ENCODE peak calls at places on chromosome 11, in eight cellular contexts. One of them, this sample, is unnamed. For H3K4me1, the result is how much of the 10 kb centered on the place peaks cover.

GRCh38 chr11:119671048-119671447 is 58.0 kb downstream of the NECTIN1 start:
- DNase-seq in fibroblast of lung: peak
- DNase-seq in A673: no peak
- DNase-seq in kidney: peak
- DNase-seq in BE2C: peak
- DNase-seq in endodermal cell: no peak
- DNase-seq in mesendoderm: no peak
- DNase-seq in lower lobe of right lung: no peak
- DNase-seq in this sample: no peak

GRCh38 chr11:70409437-70409836 is 11.1 kb downstream of the CTTN start:
- DNase-seq in BE2C: no peak
- DNase-seq in fibroblast of lung: no peak
- DNase-seq in kidney: no peak
- DNase-seq in A673: no peak
- DNase-seq in lower lobe of right lung: no peak
- DNase-seq in mesendoderm: no peak
- DNase-seq in endodermal cell: no peak
- DNase-seq in this sample: no peak

GRCh38 chr11:8906629-8907028 is 4.4 kb upstream of the AKIP1 start:
- DNase-seq in endodermal cell: no peak
- DNase-seq in A673: peak
- DNase-seq in BE2C: no peak
- DNase-seq in lower lobe of right lung: no peak
- DNase-seq in mesendoderm: no peak
- DNase-seq in fibroblast of lung: peak
- DNase-seq in kidney: no peak
- DNase-seq in this sample: no peak

GRCh38 chr11:131217313-131218297 is 152.8 kb upstream of the NTM start:
- DNase-seq in kidney: no peak
- DNase-seq in lower lobe of right lung: no peak
- DNase-seq in BE2C: no peak
- DNase-seq in A673: no peak
- DNase-seq in mesendoderm: peak
- DNase-seq in fibroblast of lung: peak
- DNase-seq in endodermal cell: peak
- DNase-seq in this sample: no peak

GRCh38 chr11:111912535-111912934 is at the start of gene HSPB2:
- DNase-seq in mesendoderm: no peak
- DNase-seq in kidney: peak
- DNase-seq in BE2C: no peak
- DNase-seq in lower lobe of right lung: no peak
- DNase-seq in fibroblast of lung: no peak
- DNase-seq in endodermal cell: no peak
- DNase-seq in A673: no peak
- DNase-seq in this sample: no peak

GRCh38 chr11:10902756-10903155 is 44.9 kb upstream of the ZBED5 start:
- DNase-seq in fibroblast of lung: no peak
- DNase-seq in lower lobe of right lung: no peak
- DNase-seq in A673: no peak
- DNase-seq in BE2C: no peak
- DNase-seq in kidney: no peak
- DNase-seq in mesendoderm: no peak
- DNase-seq in endodermal cell: no peak
- DNase-seq in this sample: no peak

GRCh38 chr11:134024420-134025085 is 44.3 kb upstream of the JAM3 start:
- DNase-seq in A673: no peak
- DNase-seq in BE2C: no peak
- DNase-seq in lower lobe of right lung: no peak
- DNase-seq in mesendoderm: no peak
- DNase-seq in fibroblast of lung: no peak
- DNase-seq in kidney: no peak
- DNase-seq in endodermal cell: no peak
- DNase-seq in this sample: no peak

GRCh38 chr11:66970371-66970807 is 4.7 kb upstream of the C11orf86 start:
- DNase-seq in endodermal cell: no peak
- DNase-seq in kidney: no peak
- DNase-seq in mesendoderm: no peak
- DNase-seq in BE2C: no peak
- DNase-seq in fibroblast of lung: no peak
- DNase-seq in lower lobe of right lung: no peak
- DNase-seq in A673: no peak
- DNase-seq in this sample: no peak

GRCh38 chr11:116234989-116235567 is 537.7 kb downstream of the BUD13 start:
- DNase-seq in lower lobe of right lung: no peak
- DNase-seq in BE2C: no peak
- DNase-seq in fibroblast of lung: no peak
- DNase-seq in A673: no peak
- DNase-seq in kidney: no peak
- DNase-seq in mesendoderm: peak
- DNase-seq in endodermal cell: peak
- DNase-seq in this sample: no peak

GRCh38 chr11:43547411-43547718 is 133.2 kb upstream of the HSD17B12 start:
- DNase-seq in fibroblast of lung: no peak
- DNase-seq in A673: no peak
- DNase-seq in BE2C: no peak
- DNase-seq in endodermal cell: no peak
- DNase-seq in kidney: peak
- DNase-seq in lower lobe of right lung: no peak
- DNase-seq in mesendoderm: no peak
- DNase-seq in this sample: no peak

GRCh38 chr11:129146196-129146595 is 45.9 kb downstream of the ARHGAP32 start:
- DNase-seq in endodermal cell: no peak
- DNase-seq in fibroblast of lung: peak
- DNase-seq in A673: peak
- DNase-seq in kidney: no peak
- DNase-seq in mesendoderm: no peak
- DNase-seq in lower lobe of right lung: no peak
- DNase-seq in BE2C: no peak
- DNase-seq in this sample: no peak

GRCh38 chr11:27120211-27120610 is 79.6 kb downstream of the BBOX1 start:
- DNase-seq in lower lobe of right lung: no peak
- DNase-seq in mesendoderm: no peak
- DNase-seq in kidney: no peak
- DNase-seq in BE2C: no peak
- DNase-seq in fibroblast of lung: peak
- DNase-seq in endodermal cell: no peak
- DNase-seq in A673: no peak
- DNase-seq in this sample: no peak

GRCh38 chr11:117461396-117462182 is 133.9 kb downstream of the CEP164 start:
- DNase-seq in mesendoderm: no peak
- DNase-seq in A673: no peak
- DNase-seq in kidney: no peak
- DNase-seq in lower lobe of right lung: no peak
- DNase-seq in BE2C: no peak
- DNase-seq in endodermal cell: no peak
- DNase-seq in fibroblast of lung: no peak
- DNase-seq in this sample: no peak

GRCh38 chr11:47552581-47553416 is at the start of gene CELF1:
- DNase-seq in A673: peak
- DNase-seq in mesendoderm: peak
- DNase-seq in BE2C: peak
- DNase-seq in endodermal cell: peak
- DNase-seq in fibroblast of lung: peak
- DNase-seq in lower lobe of right lung: peak
- DNase-seq in kidney: peak
- DNase-seq in this sample: peak

GRCh38 chr11:57146301-57146700 is 35.5 kb upstream of the LRRC55 start:
- DNase-seq in fibroblast of lung: no peak
- DNase-seq in A673: no peak
- DNase-seq in kidney: no peak
- DNase-seq in BE2C: no peak
- DNase-seq in endodermal cell: no peak
- DNase-seq in mesendoderm: no peak
- DNase-seq in lower lobe of right lung: no peak
- DNase-seq in this sample: no peak

DNA sequence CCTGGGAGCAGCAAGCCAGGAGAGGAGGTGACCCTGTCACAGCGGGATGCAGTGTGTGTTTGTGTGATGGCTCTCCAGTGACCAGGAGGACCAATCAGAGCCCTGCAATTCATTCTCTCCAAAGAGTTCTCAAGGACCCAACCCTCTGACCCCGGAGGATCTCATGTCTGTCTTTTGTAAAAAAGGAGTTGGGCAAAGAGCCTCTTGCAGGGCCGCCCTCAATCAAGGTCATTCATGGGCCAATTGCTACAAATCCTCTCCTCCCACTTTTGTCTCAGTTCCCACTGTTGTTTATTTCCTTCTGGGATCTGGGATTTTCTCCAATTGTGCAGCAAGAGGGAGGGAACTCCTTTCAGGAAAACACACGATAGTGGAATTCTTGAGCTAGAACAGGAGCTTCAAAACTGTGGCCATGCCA is 4.0 kb downstream of the TECTA start:
- DNase-seq in endodermal cell: no peak
- DNase-seq in mesendoderm: no peak
- DNase-seq in kidney: no peak
- DNase-seq in lower lobe of right lung: no peak
- DNase-seq in fibroblast of lung: peak
- DNase-seq in A673: no peak
- DNase-seq in BE2C: no peak
- DNase-seq in this sample: no peak
- H3K4me1 ChIP-seq in endodermal cell: under half
- H3K4me1 ChIP-seq in mesendoderm: under half
- H3K4me1 ChIP-seq in kidney: under half
- H3K4me1 ChIP-seq in lower lobe of right lung: under half
- H3K4me1 ChIP-seq in fibroblast of lung: under half
- H3K4me1 ChIP-seq in A673: under half
- H3K4me1 ChIP-seq in BE2C: under half
- H3K4me1 ChIP-seq in this sample: under half

DNA sequence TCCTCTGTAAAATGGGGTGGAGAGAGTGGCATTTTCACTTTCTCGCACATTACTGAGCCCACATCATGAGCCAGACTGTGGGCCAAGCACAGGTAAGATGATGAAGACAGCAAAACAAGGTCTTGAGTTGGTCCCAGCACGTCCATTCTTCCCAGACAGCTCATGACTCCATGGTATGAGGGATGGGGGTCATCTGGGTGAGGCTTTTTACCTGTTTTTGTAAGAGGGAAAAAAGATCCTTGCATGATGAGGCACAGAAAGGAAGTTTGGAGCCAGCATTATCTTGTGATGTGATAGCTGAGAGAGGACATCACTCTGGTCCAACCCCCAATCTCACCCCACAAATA is 12.8 kb downstream of the LRRC32 start:
- DNase-seq in mesendoderm: no peak
- DNase-seq in A673: no peak
- DNase-seq in lower lobe of right lung: no peak
- DNase-seq in fibroblast of lung: no peak
- DNase-seq in BE2C: no peak
- DNase-seq in kidney: no peak
- DNase-seq in endodermal cell: peak
- DNase-seq in this sample: no peak
- H3K4me1 ChIP-seq in mesendoderm: under half
- H3K4me1 ChIP-seq in A673: under half
- H3K4me1 ChIP-seq in lower lobe of right lung: under half
- H3K4me1 ChIP-seq in fibroblast of lung: under half
- H3K4me1 ChIP-seq in BE2C: under half
- H3K4me1 ChIP-seq in kidney: under half
- H3K4me1 ChIP-seq in endodermal cell: under half
- H3K4me1 ChIP-seq in this sample: half or more

GRCh38 chr11:123457187-123457770 is 27.2 kb downstream of the GRAMD1B start:
- DNase-seq in A673: no peak
- DNase-seq in endodermal cell: no peak
- DNase-seq in BE2C: no peak
- DNase-seq in fibroblast of lung: no peak
- DNase-seq in mesendoderm: no peak
- DNase-seq in lower lobe of right lung: peak
- DNase-seq in kidney: no peak
- DNase-seq in this sample: no peak

GRCh38 chr11:123451183-123451907 is 21.3 kb downstream of the GRAMD1B start:
- DNase-seq in fibroblast of lung: no peak
- DNase-seq in endodermal cell: no peak
- DNase-seq in lower lobe of right lung: no peak
- DNase-seq in BE2C: no peak
- DNase-seq in A673: peak
- DNase-seq in mesendoderm: no peak
- DNase-seq in kidney: no peak
- DNase-seq in this sample: no peak

GRCh38 chr11:123454060-123454651 is 24.1 kb downstream of the GRAMD1B start:
- DNase-seq in kidney: no peak
- DNase-seq in lower lobe of right lung: no peak
- DNase-seq in endodermal cell: no peak
- DNase-seq in BE2C: peak
- DNase-seq in mesendoderm: peak
- DNase-seq in A673: no peak
- DNase-seq in fibroblast of lung: no peak
- DNase-seq in this sample: no peak

GRCh38 chr11:123452799-123453198 is 22.7 kb downstream of the GRAMD1B start:
- DNase-seq in endodermal cell: no peak
- DNase-seq in lower lobe of right lung: no peak
- DNase-seq in BE2C: no peak
- DNase-seq in kidney: no peak
- DNase-seq in fibroblast of lung: no peak
- DNase-seq in mesendoderm: no peak
- DNase-seq in A673: no peak
- DNase-seq in this sample: no peak

GRCh38 chr11:123454796-123455195 is 24.7 kb downstream of the GRAMD1B start:
- DNase-seq in fibroblast of lung: no peak
- DNase-seq in endodermal cell: no peak
- DNase-seq in mesendoderm: no peak
- DNase-seq in kidney: no peak
- DNase-seq in lower lobe of right lung: no peak
- DNase-seq in BE2C: no peak
- DNase-seq in A673: no peak
- DNase-seq in this sample: no peak
- H3K4me1 ChIP-seq in fibroblast of lung: under half
- H3K4me1 ChIP-seq in endodermal cell: under half
- H3K4me1 ChIP-seq in mesendoderm: under half
- H3K4me1 ChIP-seq in kidney: under half
- H3K4me1 ChIP-seq in lower lobe of right lung: under half
- H3K4me1 ChIP-seq in BE2C: under half
- H3K4me1 ChIP-seq in A673: under half
- H3K4me1 ChIP-seq in this sample: under half

DNA sequence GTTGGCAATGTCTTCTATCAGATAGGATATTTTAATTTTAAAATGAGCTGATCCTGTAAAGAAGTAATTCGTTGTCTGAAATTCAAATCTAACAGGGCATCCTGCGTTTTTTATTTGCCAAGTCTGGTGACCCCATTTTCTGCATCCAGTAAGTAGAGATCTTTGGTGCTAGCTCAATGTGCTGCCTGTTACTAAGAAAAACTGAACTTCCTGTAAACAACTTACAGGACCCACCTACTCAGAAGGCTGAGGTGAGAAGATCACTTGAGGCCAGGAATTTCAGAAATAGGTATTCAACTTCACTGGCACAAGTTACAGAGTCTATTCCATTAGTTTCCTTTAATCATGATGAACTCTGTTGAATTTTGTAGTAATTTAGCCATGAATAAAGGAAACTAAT is 4.0 kb downstream of the ARL14EP start:
- DNase-seq in A673: no peak
- DNase-seq in fibroblast of lung: no peak
- DNase-seq in BE2C: no peak
- DNase-seq in endodermal cell: no peak
- DNase-seq in kidney: no peak
- DNase-seq in mesendoderm: no peak
- DNase-seq in lower lobe of right lung: no peak
- DNase-seq in this sample: no peak
- H3K4me1 ChIP-seq in A673: under half
- H3K4me1 ChIP-seq in fibroblast of lung: under half
- H3K4me1 ChIP-seq in BE2C: under half
- H3K4me1 ChIP-seq in endodermal cell: under half
- H3K4me1 ChIP-seq in kidney: under half
- H3K4me1 ChIP-seq in mesendoderm: under half
- H3K4me1 ChIP-seq in lower lobe of right lung: under half
- H3K4me1 ChIP-seq in this sample: half or more

This sample was measured in esophagus muscularis mucosa.